ENCODE peak calls at places on chromosomes 7 and 10, in four cellular contexts. One of them, this sample, is unnamed.

GRCh38 chr10:378930-379704 is 243.9 kb downstream of the ZMYND11 start:
- DNase-seq in HepG2: no peak
- DNase-seq in SK-N-SH: no peak
- DNase-seq in HCT116: no peak
- DNase-seq in this sample: no peak

GRCh38 chr7:44216521-44217030 is 15.8 kb downstream of the YKT6 start:
- DNase-seq in HepG2: no peak
- DNase-seq in SK-N-SH: peak
- DNase-seq in HCT116: no peak
- DNase-seq in this sample: no peak

GRCh38 chr10:97571622-97572021 is 957 bp upstream of the ANKRD2 start:
- DNase-seq in HepG2: no peak
- DNase-seq in SK-N-SH: no peak
- DNase-seq in HCT116: no peak
- DNase-seq in this sample: no peak

GRCh38 chr10:119659951-119660350 is 8.8 kb downstream of the BAG3 start:
- DNase-seq in HepG2: peak
- DNase-seq in SK-N-SH: no peak
- DNase-seq in HCT116: no peak
- DNase-seq in this sample: no peak

GRCh38 chr10:70445718-70446485 is 4.4 kb upstream of the NODAL start:
- DNase-seq in HepG2: no peak
- DNase-seq in SK-N-SH: no peak
- DNase-seq in HCT116: no peak
- DNase-seq in this sample: no peak

GRCh38 chr7:115009736-115010435 is 88.0 kb downstream of the MDFIC start:
- DNase-seq in HepG2: no peak
- DNase-seq in SK-N-SH: no peak
- DNase-seq in HCT116: no peak
- DNase-seq in this sample: no peak

GRCh38 chr10:132900211-132900756 is 42.1 kb downstream of the CFAP46 start:
- DNase-seq in HepG2: no peak
- DNase-seq in SK-N-SH: no peak
- DNase-seq in HCT116: no peak
- DNase-seq in this sample: no peak

GRCh38 chr7:75650671-75651070 is 88.1 kb downstream of the HIP1 start:
- DNase-seq in HepG2: no peak
- DNase-seq in SK-N-SH: peak
- DNase-seq in HCT116: no peak
- DNase-seq in this sample: peak

GRCh38 chr10:73644767-73645166 is 3.5 kb upstream of the MYOZ1 start:
- DNase-seq in HepG2: no peak
- DNase-seq in SK-N-SH: no peak
- DNase-seq in HCT116: no peak
- DNase-seq in this sample: no peak

GRCh38 chr10:83606275-83606674 is 533.0 kb upstream of the GHITM start:
- DNase-seq in HepG2: no peak
- DNase-seq in SK-N-SH: peak
- DNase-seq in HCT116: no peak
- DNase-seq in this sample: no peak

GRCh38 chr7:155791836-155792235 is 20.4 kb downstream of the SHH start:
- DNase-seq in HepG2: no peak
- DNase-seq in SK-N-SH: peak
- DNase-seq in HCT116: no peak
- DNase-seq in this sample: no peak

GRCh38 chr7:38703093-38703492 is 71.9 kb upstream of the AMPH start:
- DNase-seq in HepG2: peak
- DNase-seq in SK-N-SH: no peak
- DNase-seq in HCT116: no peak
- DNase-seq in this sample: no peak

GRCh38 chr10:121994429-121994881 is 5.5 kb downstream of the TACC2 start:
- DNase-seq in HepG2: no peak
- DNase-seq in SK-N-SH: no peak
- DNase-seq in HCT116: no peak
- DNase-seq in this sample: no peak

GRCh38 chr10:122239578-122240257 is 31.4 kb upstream of the BTBD16 start:
- DNase-seq in HepG2: no peak
- DNase-seq in SK-N-SH: no peak
- DNase-seq in HCT116: no peak
- DNase-seq in this sample: no peak

GRCh38 chr10:101012525-101013364 is 13.1 kb downstream of the LZTS2 start:
- DNase-seq in HepG2: peak
- DNase-seq in SK-N-SH: peak
- DNase-seq in HCT116: peak
- DNase-seq in this sample: peak

GRCh38 chr10:33270971-33271370 is 63.5 kb downstream of the NRP1 start:
- DNase-seq in HepG2: no peak
- DNase-seq in SK-N-SH: no peak
- DNase-seq in HCT116: no peak
- DNase-seq in this sample: no peak

GRCh38 chr7:2009541-2010001 is 223.2 kb downstream of the MAD1L1 start:
- DNase-seq in HepG2: no peak
- DNase-seq in SK-N-SH: peak
- DNase-seq in HCT116: no peak
- DNase-seq in this sample: no peak

GRCh38 chr10:11587860-11588259 is 23.6 kb downstream of the USP6NL start:
- DNase-seq in HepG2: no peak
- DNase-seq in SK-N-SH: no peak
- DNase-seq in HCT116: no peak
- DNase-seq in this sample: no peak

GRCh38 chr7:29343379-29343778 is 148.8 kb downstream of the CHN2 start:
- DNase-seq in HepG2: no peak
- DNase-seq in SK-N-SH: no peak
- DNase-seq in HCT116: no peak
- DNase-seq in this sample: no peak

GRCh38 chr7:29342761-29343160 is 148.2 kb downstream of the CHN2 start:
- DNase-seq in HepG2: no peak
- DNase-seq in SK-N-SH: no peak
- DNase-seq in HCT116: no peak
- DNase-seq in this sample: no peak

GRCh38 chr7:29344334-29344978 is 149.9 kb downstream of the CHN2 start:
- DNase-seq in HepG2: no peak
- DNase-seq in SK-N-SH: no peak
- DNase-seq in HCT116: no peak
- DNase-seq in this sample: no peak

GRCh38 chr7:29340691-29341090 is 146.1 kb downstream of the CHN2 start:
- DNase-seq in HepG2: no peak
- DNase-seq in SK-N-SH: no peak
- DNase-seq in HCT116: no peak
- DNase-seq in this sample: no peak

DNA sequence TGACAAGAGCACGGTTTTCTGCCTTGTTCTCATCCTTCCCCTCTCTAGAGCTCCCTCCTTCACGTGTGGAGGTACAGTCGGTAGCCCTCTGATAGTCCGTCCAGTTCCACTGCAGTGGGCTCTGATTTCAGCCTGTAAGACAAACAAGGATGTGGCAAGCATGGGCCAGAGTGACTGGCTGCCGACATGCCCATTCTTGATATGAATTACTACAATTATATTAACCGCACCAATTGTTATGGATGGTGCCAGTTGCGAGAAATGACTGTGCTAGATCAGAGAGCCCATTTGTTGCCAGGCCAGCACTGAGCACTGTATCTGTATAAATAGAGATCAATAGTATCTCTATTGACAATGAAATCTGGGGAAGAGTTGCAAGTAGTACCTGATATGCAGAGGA is 146.6 kb downstream of the CHN2 start:
- DNase-seq in HepG2: no peak
- DNase-seq in SK-N-SH: no peak
- DNase-seq in HCT116: no peak
- DNase-seq in this sample: no peak
- TF ChIP-seq MAX in HepG2: no peak
- TF ChIP-seq MAX in SK-N-SH: no peak
- TF ChIP-seq MAX in HCT116: no peak
- TF ChIP-seq MAX in this sample: no peak

GRCh38 chr7:66642186-66642585 is 13.5 kb downstream of the KCTD7 start:
- DNase-seq in HepG2: no peak
- DNase-seq in SK-N-SH: peak
- DNase-seq in HCT116: no peak
- DNase-seq in this sample: no peak
- H3K27ac ChIP-seq in HepG2: peak
- H3K27ac ChIP-seq in SK-N-SH: no peak
- H3K27ac ChIP-seq in HCT116: no peak
- H3K27ac ChIP-seq in this sample: no peak

DNA sequence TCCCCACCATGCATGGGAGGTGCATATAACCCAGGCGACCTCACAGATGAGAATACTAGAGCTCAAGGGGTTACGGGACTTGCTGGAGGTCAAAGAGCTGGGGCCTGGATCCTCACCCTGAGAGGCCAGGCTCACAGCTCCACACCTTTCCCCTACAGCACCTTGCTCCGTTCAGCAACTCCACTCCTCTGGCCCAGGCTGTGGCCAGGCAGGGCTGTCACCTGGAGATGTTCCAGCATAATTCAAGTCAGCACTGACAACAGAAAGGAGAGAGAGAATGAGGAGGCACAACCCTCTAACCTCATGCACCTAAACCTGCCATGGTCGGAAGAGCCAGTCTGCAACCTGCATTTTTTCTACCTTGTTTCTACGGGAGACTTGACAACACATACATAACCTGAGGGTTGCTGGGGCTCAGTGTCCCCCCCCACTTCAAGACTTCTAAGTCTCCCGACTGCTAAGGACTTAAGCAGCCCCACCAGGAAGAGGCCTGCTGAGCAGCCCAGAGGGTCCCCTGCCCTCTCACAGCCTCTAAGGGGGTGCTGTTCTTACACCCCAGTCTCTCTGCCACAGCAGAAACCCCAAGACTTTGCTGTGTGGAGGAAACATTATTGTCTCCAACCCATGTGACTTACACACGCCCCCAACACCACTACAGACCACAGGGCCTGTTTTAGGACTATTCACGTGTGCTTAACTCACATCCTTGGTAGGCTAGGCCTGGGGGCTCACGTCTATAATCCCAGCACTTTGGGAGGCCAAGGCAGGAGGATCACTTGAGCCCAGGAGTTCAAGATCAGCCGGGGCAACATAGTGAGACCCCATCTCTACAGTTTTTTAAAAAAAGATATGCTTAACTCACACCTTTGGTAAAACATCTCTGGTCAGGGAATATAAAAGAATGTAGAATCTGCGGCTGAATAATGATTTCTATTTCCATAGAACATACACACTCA is 175.6 kb downstream of the FAM107B start:
- DNase-seq in HepG2: no peak
- DNase-seq in SK-N-SH: no peak
- DNase-seq in HCT116: no peak
- DNase-seq in this sample: no peak
- TF ChIP-seq POLR2AphosphoS5 in HepG2: no peak
- TF ChIP-seq POLR2AphosphoS5 in SK-N-SH: no peak
- TF ChIP-seq POLR2AphosphoS5 in HCT116: no peak
- TF ChIP-seq POLR2AphosphoS5 in this sample: no peak

GRCh38 chr7:122803323-122803722 is 82.9 kb downstream of the CADPS2 start:
- DNase-seq in HepG2: peak
- DNase-seq in SK-N-SH: no peak
- DNase-seq in HCT116: peak
- DNase-seq in this sample: peak

GRCh38 chr7:122803851-122804250 is 82.4 kb downstream of the CADPS2 start:
- DNase-seq in HepG2: no peak
- DNase-seq in SK-N-SH: no peak
- DNase-seq in HCT116: no peak
- DNase-seq in this sample: no peak

GRCh38 chr7:122802211-122802833 is 83.9 kb downstream of the CADPS2 start:
- DNase-seq in HepG2: no peak
- DNase-seq in SK-N-SH: no peak
- DNase-seq in HCT116: no peak
- DNase-seq in this sample: peak
- TF ChIP-seq MAX in HepG2: no peak
- TF ChIP-seq MAX in SK-N-SH: no peak
- TF ChIP-seq MAX in HCT116: no peak
- TF ChIP-seq MAX in this sample: no peak

DNA sequence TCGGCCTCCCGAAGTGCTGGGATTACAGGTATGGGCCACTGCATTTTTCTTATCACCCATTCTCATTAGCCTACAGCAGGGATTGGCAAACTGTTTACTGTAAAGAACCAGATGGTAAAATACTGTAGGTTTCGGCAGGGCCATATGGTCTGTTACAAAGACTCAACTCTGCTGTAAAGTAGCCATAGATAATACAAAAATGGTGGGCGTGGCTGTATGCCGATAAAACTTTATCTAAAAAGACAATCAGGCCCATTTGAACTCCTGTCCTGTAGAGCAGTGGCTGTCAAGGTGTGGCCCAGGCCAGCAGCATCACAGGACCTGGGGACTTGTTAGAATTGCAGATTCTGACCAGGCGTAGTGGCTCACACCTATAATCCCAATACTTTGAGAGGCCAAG is 134.3 kb downstream of the CUX1 start:
- DNase-seq in HepG2: no peak
- DNase-seq in SK-N-SH: no peak
- DNase-seq in HCT116: no peak
- DNase-seq in this sample: no peak
- H3K27ac ChIP-seq in HepG2: no peak
- H3K27ac ChIP-seq in SK-N-SH: peak
- H3K27ac ChIP-seq in HCT116: peak
- H3K27ac ChIP-seq in this sample: no peak

DNA sequence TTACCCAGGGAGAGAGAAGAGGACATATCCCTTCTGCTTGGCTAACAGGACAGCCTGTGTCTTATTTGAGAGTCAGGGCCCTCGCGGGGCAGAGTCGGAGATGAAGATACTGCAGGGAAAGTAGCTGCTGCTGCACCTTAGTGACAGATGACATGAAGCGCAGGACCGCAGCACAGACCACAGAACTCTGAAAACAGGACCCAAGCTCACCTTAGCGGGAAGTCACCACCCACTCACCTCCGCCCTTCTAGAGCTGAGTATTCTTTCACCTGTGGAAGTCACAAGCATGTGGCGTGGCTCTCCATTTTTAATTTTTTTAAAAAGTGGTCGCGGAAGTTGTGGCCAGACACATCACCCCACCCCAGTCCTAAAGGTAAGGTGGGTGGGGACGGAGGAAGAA is 191.4 kb downstream of the FAM107B start:
- DNase-seq in HepG2: no peak
- DNase-seq in SK-N-SH: no peak
- DNase-seq in HCT116: no peak
- DNase-seq in this sample: no peak
- TF ChIP-seq POLR2AphosphoS5 in HepG2: no peak
- TF ChIP-seq POLR2AphosphoS5 in SK-N-SH: no peak
- TF ChIP-seq POLR2AphosphoS5 in HCT116: no peak
- TF ChIP-seq POLR2AphosphoS5 in this sample: no peak

This sample was measured in endothelial cell of umbilical vein.